ENCODE peak calls at places on chromosome 1, in four cellular contexts. P, B, D and V are unnamed samples.

GRCh38 chr1:218557731-218558130 is 212.6 kb downstream of the TGFB2 start:
- DNase-seq in P (no peak), B (no peak), D (no peak), V (peak; percentile 29)

GRCh38 chr1:101905298-101905794 is 91.4 kb downstream of the OLFM3 start:
- DNase-seq in P (no peak), B (no peak), D (no peak), V (no peak)

GRCh38 chr1:148160421-148161251 is 8.6 kb upstream of the NBPF11 start:
- DNase-seq in P (no peak), B (no peak), D (no peak), V (peak; percentile 29)

GRCh38 chr1:10965621-10966226 is 46.7 kb upstream of the TARDBP start:
- DNase-seq in P (no peak), B (no peak), D (no peak), V (no peak)

GRCh38 chr1:234139966-234140365 is 233.3 kb upstream of the COA6 start:
- DNase-seq in P (peak; percentile 92), B (no peak), D (no peak), V (no peak)

GRCh38 chr1:40299366-40300248 is 17.5 kb downstream of the COL9A2 start:
- DNase-seq in P (peak; percentile 49), B (no peak), D (no peak), V (no peak)

GRCh38 chr1:9320520-9321479 is 28.1 kb downstream of the SPSB1 start:
- DNase-seq in P (peak; percentile 79), B (peak; percentile 49), D (no peak), V (no peak)

GRCh38 chr1:31422505-31423319 is 9.7 kb downstream of the SERINC2 start:
- DNase-seq in P (peak; percentile 90), B (peak; percentile 79), D (no peak), V (peak; percentile 75)

GRCh38 chr1:95018602-95019369 is 54.0 kb downstream of the ALG14 start:
- DNase-seq in P (peak; percentile 69), B (no peak), D (no peak), V (no peak)

GRCh38 chr1:232591344-232591743 is 38.6 kb downstream of the SIPA1L2 start:
- DNase-seq in P (no peak), B (no peak), D (no peak), V (no peak)

GRCh38 chr1:89965203-89965900 is 29.6 kb upstream of the ZNF326 start:
- DNase-seq in P (no peak), B (peak; percentile 51), D (no peak), V (no peak)

GRCh38 chr1:54506594-54506993 is 41.4 kb upstream of the ACOT11 start:
- DNase-seq in P (peak; percentile 43), B (no peak), D (no peak), V (no peak)

GRCh38 chr1:45722809-45723208 is 27.6 kb downstream of the IPP start:
- DNase-seq in P (peak; percentile 6), B (no peak), D (no peak), V (no peak)

GRCh38 chr1:27522860-27523665 is 33.1 kb upstream of the WASF2 start:
- DNase-seq in P (no peak), B (peak; percentile 79), D (no peak), V (no peak)

GRCh38 chr1:59903136-59903754 is 23.3 kb downstream of the CYP2J2 start:
- DNase-seq in P (no peak), B (peak; percentile 57), D (no peak), V (peak; percentile 42)

GRCh38 chr1:169785267-169785666 is 9.4 kb downstream of the METTL18 start:
- DNase-seq in P (no peak), B (no peak), D (no peak), V (no peak)

GRCh38 chr1:169786974-169787373 is 7.7 kb downstream of the METTL18 start:
- DNase-seq in P (no peak), B (no peak), D (no peak), V (no peak)

GRCh38 chr1:169784102-169784501 is 10.6 kb downstream of the METTL18 start:
- DNase-seq in P (no peak), B (peak; percentile 28), D (no peak), V (no peak)

GRCh38 chr1:169793730-169794129 is 977 bp downstream of the METTL18 start:
- DNase-seq in P (no peak), B (no peak), D (no peak), V (no peak)

GRCh38 chr1:169788402-169788801 is 6.3 kb downstream of the METTL18 start:
- DNase-seq in P (no peak), B (no peak), D (no peak), V (no peak)
- H3K56ac ChIP-seq in P (no peak overlapping the region), B (no peak overlapping the region), D (no peak overlapping the region), V (no peak overlapping the region)

GRCh38 chr1:14596591-14596990 is 1.9 kb upstream of the KAZN start:
- DNase-seq in P (no peak), B (no peak), D (no peak), V (no peak)

GRCh38 chr1:14597343-14598006 is 1.0 kb upstream of the KAZN start:
- DNase-seq in P (no peak), B (peak; percentile 96), D (no peak), V (peak; percentile 79)

GRCh38 chr1:14598498-14599172 is at the start of gene KAZN:
- DNase-seq in P (no peak), B (peak; percentile 87), D (no peak), V (peak; percentile 78)

GRCh38 chr1:14599173-14599754 is 779 bp downstream of the KAZN start:
- DNase-seq in P (no peak), B (peak; percentile 60), D (no peak), V (peak; percentile 43)

DNA sequence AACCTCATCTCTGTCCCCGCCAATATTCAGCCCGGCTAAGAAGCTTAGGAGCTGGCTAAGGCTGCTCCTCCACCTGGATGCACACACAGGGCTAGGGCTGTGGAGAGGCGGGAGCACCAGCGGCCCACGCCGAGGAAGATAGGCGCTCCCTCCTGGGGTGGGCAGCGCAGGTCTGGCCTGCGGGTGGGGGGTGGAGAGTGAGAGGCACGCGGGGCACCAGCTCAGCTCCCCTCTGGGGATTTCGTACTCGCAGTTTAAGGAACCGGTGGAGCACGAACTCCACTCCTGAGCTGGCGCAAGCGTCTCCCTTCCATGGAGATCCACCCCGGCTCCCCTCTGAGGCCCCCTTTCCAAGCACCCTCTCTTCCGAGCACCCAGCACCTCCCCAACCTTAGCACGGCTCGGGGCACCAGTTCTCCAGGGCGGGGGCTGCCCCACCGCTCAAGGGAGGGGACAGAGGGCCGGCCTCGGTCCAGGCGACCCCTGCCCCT is 433 bp upstream of the KAZN start:
- DNase-seq in P (no peak), B (peak; percentile 62), D (no peak), V (peak; percentile 63)
- H3K9ac ChIP-seq in P (no peak overlapping the region), B (peak overlapping the region; percentile 82), D (peak overlapping the region; percentile 57), V (no peak overlapping the region)

GRCh38 chr1:243846761-243847160 is 3.3 kb downstream of the AKT3 start:
- DNase-seq in P (no peak), B (no peak), D (no peak), V (no peak)

GRCh38 chr1:243845888-243846287 is 4.2 kb downstream of the AKT3 start:
- DNase-seq in P (no peak), B (no peak), D (no peak), V (no peak)

GRCh38 chr1:243842154-243842553 is 7.9 kb downstream of the AKT3 start:
- DNase-seq in P (no peak), B (no peak), D (no peak), V (no peak)

GRCh38 chr1:243842978-243843490 is 7.0 kb downstream of the AKT3 start:
- DNase-seq in P (peak; percentile 89), B (peak; percentile 67), D (no peak), V (no peak)

DNA sequence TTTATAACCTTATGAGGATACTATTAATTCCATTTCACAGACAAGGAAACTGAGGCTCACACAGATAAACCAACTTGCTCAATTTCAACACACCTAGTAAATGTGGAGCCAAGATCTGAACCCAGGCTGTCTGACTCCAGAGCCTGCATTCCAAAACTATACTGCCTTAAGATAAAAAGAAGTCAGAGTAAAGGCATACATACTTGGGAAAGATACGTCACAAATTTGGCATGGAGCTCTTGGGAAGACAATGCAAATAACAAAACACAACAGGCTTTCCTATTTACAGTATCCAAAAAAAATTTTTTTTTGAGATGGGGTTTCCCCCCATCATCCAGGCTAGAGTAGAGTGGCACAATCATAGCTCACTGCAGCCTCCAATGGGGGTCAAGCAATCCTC is 5.9 kb downstream of the AKT3 start:
- DNase-seq in P (no peak), B (no peak), D (no peak), V (no peak)
- H3K4me1 ChIP-seq in P (peaks cover 5% of the 10 kb centered on the region), B (no peaks in the 10 kb centered on the region), D (no peaks in the 10 kb centered on the region), V (no peaks in the 10 kb centered on the region)

GRCh38 chr1:208724079-208724478 is 479.9 kb upstream of the PLXNA2 start:
- DNase-seq in P (no peak), B (no peak), D (no peak), V (no peak)
- H3K56ac ChIP-seq in P (no peak overlapping the region), B (no peak overlapping the region), D (no peak overlapping the region), V (no peak overlapping the region)

GRCh38 chr1:182599339-182599738 is 4.8 kb downstream of the RGS16 start:
- DNase-seq in P (no peak), B (peak; percentile 63), D (no peak), V (peak; percentile 73)

GRCh38 chr1:182600036-182600713 is 4.0 kb downstream of the RGS16 start:
- DNase-seq in P (no peak), B (no peak), D (no peak), V (no peak)

GRCh38 chr1:182601926-182602325 is 2.3 kb downstream of the RGS16 start:
- DNase-seq in P (no peak), B (no peak), D (no peak), V (no peak)

GRCh38 chr1:182601416-182601786 is 2.8 kb downstream of the RGS16 start:
- DNase-seq in P (peak; percentile 76), B (peak; percentile 91), D (no peak), V (peak; percentile 79)

GRCh38 chr1:182600745-182601415 is 3.3 kb downstream of the RGS16 start:
- DNase-seq in P (no peak), B (no peak), D (no peak), V (no peak)
- H3K9ac ChIP-seq in P (no peak overlapping the region), B (peak overlapping the region; percentile 49), D (no peak overlapping the region), V (no peak overlapping the region)

GRCh38 chr1:64948905-64949833 is 17.2 kb downstream of the JAK1 start:
- DNase-seq in P (no peak), B (peak; percentile 60), D (no peak), V (no peak)
- H3K4me1 ChIP-seq in P (peaks cover 2% of the 10 kb centered on the region), B (no peaks in the 10 kb centered on the region), D (no peaks in the 10 kb centered on the region), V (no peaks in the 10 kb centered on the region)

GRCh38 chr1:162927421-162927820 is 66.4 kb upstream of the CCDC190 start:
- DNase-seq in P (no peak), B (no peak), D (no peak), V (no peak)
- H3K56ac ChIP-seq in P (no peak overlapping the region), B (no peak overlapping the region), D (no peak overlapping the region), V (no peak overlapping the region)